ENCODE peak calls at places on chromosomes 1 and 21, in ten cellular contexts. R is GM12878, C is Caco-2, K is cardiac muscle cell, I is lower leg skin, H is right cardiac atrium, O is mesendoderm, J is A549, D is GM06990, B is GM12865. U is an unnamed sample.

GRCh38 chr1:178538192-178538916 is 25.4 kb downstream of the TEX35 start:
- DNase-seq in O (no peak), H (no peak), I (no peak), R (no peak), B (no peak), K (no peak), C (no peak), J (peak), D (no peak), U (peak)

GRCh38 chr1:12152106-12152891 is 14.5 kb upstream of the TNFRSF1B start:
- DNase-seq in K (no peak), B (peak), R (peak), H (no peak), J (no peak), D (peak), C (no peak), O (no peak), I (no peak), U (no peak)

GRCh38 chr1:201248721-201249559 is 34.4 kb upstream of the PKP1 start:
- DNase-seq in D (no peak), I (no peak), B (no peak), K (no peak), J (no peak), O (no peak), C (no peak), H (no peak), R (no peak), U (no peak)

GRCh38 chr1:43836267-43836951 is 97.2 kb upstream of the ARTN start:
- DNase-seq in H (peak), K (peak), D (peak), B (peak), C (no peak), J (no peak), I (no peak), O (no peak), R (peak), U (peak)

GRCh38 chr1:58768971-58769808 is 14.7 kb downstream of the JUN start:
- DNase-seq in J (peak), K (peak), O (peak), C (peak), B (peak), I (peak), R (no peak), D (no peak), H (peak), U (peak)

GRCh38 chr1:149845416-149845815 is 54.0 kb upstream of the BOLA1 start:
- DNase-seq in R (no peak), O (peak), J (no peak), I (peak), D (no peak), B (peak), H (no peak), C (peak), K (peak), U (no peak)

GRCh38 chr1:229059671-229060079 is 211.2 kb upstream of the RAB4A start:
- DNase-seq in H (peak), O (no peak), D (no peak), I (no peak), B (no peak), C (no peak), K (no peak), J (no peak), R (no peak), U (peak)

GRCh38 chr1:30572192-30572591 is 151.2 kb downstream of the MATN1 start:
- DNase-seq in K (no peak), J (no peak), R (no peak), O (no peak), H (no peak), C (no peak), I (no peak), B (no peak), D (no peak), U (no peak)

GRCh38 chr21:20943476-20944085 is 54.6 kb upstream of the NCAM2 start:
- DNase-seq in D (no peak), B (no peak), O (no peak), R (no peak), C (no peak), I (no peak), K (no peak), J (no peak), H (no peak), U (no peak)

GRCh38 chr1:192489748-192490147 is 85.8 kb upstream of the RGS1 start:
- DNase-seq in B (peak), D (no peak), H (peak), K (peak), I (peak), C (no peak), J (peak), R (no peak), O (peak), U (peak)

GRCh38 chr1:221419513-221420088 is 322.3 kb downstream of the DUSP10 start:
- DNase-seq in K (no peak), C (no peak), J (no peak), B (no peak), O (no peak), I (peak), R (no peak), D (no peak), H (no peak), U (peak)

GRCh38 chr1:12422488-12422887 is 192.7 kb downstream of the VPS13D start:
- DNase-seq in R (no peak), D (no peak), K (no peak), O (peak), I (no peak), H (no peak), C (no peak), J (no peak), B (no peak), U (no peak)

GRCh38 chr1:149936992-149937705 is 470 bp upstream of the MTMR11 start:
- DNase-seq in C (peak), K (no peak), D (no peak), I (no peak), R (no peak), H (no peak), J (peak), B (peak), O (peak), U (peak)

GRCh38 chr1:13703558-13704485 is 3.8 kb downstream of the PRDM2 start:
- DNase-seq in K (no peak), I (no peak), D (no peak), B (no peak), H (no peak), R (no peak), J (no peak), C (no peak), O (no peak), U (no peak)

GRCh38 chr1:13700521-13701273 is 709 bp downstream of the PRDM2 start:
- DNase-seq in O (peak), I (no peak), J (peak), B (peak), R (no peak), K (no peak), D (peak), C (peak), H (peak), U (peak)

GRCh38 chr1:13701274-13701650 is 1.3 kb downstream of the PRDM2 start:
- DNase-seq in R (no peak), H (no peak), O (no peak), I (no peak), J (no peak), D (peak), K (no peak), C (no peak), B (peak), U (peak)

GRCh38 chr1:13702425-13703127 is 2.6 kb downstream of the PRDM2 start:
- DNase-seq in O (no peak), I (no peak), D (peak), C (no peak), B (peak), R (peak), J (no peak), H (no peak), K (no peak), U (no peak)

GRCh38 chr1:13703128-13703513 is 3.1 kb downstream of the PRDM2 start:
- DNase-seq in D (no peak), C (no peak), J (no peak), B (no peak), H (no peak), I (no peak), O (no peak), R (no peak), K (no peak), U (no peak)
- H3K4me3 ChIP-seq in D (peak), C (no peak), J (no peak), B (peak), H (no peak), I (no peak), O (no peak), R (peak), K (no peak), U (no peak)

DNA sequence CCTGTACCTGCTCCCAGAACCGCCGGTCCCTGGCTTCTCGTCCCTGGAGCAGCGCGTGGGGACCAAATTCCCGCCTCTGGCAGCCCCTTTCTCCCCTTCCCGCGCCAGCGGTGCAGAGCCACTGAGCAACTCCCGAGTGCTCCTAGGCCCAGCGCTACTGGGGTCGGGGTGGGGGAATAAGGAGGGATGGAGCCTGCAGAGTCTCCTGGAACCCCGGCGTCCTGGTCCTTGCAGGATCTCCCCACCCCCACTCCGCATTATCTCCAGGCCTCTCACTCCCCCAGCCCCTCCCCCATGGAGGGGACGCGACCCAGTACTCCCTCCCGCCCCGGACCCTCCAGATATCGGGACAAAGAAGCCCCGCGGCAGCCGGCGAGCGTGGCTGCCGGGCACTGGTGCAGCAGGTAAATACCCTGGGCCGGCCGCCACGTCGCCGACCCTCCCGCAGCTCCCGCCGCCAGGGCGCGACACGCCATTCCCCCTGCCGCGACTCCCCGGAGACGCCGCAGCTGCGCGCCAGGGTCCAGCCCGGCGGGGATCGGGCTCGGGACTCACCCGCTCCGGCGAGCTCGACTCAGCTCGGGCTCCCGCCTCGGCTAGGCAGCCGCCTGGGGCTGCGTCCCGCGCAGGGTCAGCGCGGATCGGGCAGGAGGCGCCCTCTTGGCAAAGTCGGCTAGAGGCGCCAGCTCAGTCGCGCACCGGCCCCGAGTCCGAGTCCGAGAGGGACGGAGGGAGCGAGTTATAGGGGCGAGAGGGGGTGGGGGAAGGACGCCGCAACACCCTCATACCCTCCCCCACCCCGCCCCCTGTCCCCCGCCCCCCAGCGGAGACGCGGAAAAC is 1.2 kb downstream of the SYT6 start:
- DNase-seq in K (peak), R (no peak), I (no peak), H (peak), O (peak), C (peak), D (no peak), J (peak), B (no peak), U (peak)
- H3K4me3 ChIP-seq in K (peak), R (no peak), I (no peak), H (peak), O (peak), C (peak), D (no peak), J (peak), B (no peak), U (no peak)

GRCh38 chr1:160207118-160207650 is 2.0 kb downstream of the PEA15 start:
- DNase-seq in B (no peak), J (no peak), O (no peak), D (no peak), H (no peak), C (no peak), K (no peak), I (no peak), R (no peak), U (no peak)
- H3K4me3 ChIP-seq in B (no peak), J (no peak), O (no peak), D (peak), H (no peak), C (no peak), K (no peak), I (no peak), R (peak), U (peak)

GRCh38 chr1:243845888-243846287 is 4.2 kb downstream of the AKT3 start:
- DNase-seq in J (no peak), I (no peak), C (no peak), H (no peak), R (no peak), D (no peak), K (no peak), B (no peak), O (no peak), U (no peak)

GRCh38 chr1:243842978-243843490 is 7.0 kb downstream of the AKT3 start:
- DNase-seq in K (no peak), D (no peak), H (no peak), J (peak), B (no peak), C (no peak), O (peak), I (peak), R (no peak), U (peak)

GRCh38 chr1:243844186-243844585 is 5.9 kb downstream of the AKT3 start:
- DNase-seq in D (no peak), J (no peak), H (no peak), I (no peak), R (no peak), C (no peak), O (no peak), B (no peak), K (no peak), U (no peak)

GRCh38 chr1:243841507-243841906 is 8.5 kb downstream of the AKT3 start:
- DNase-seq in D (no peak), B (no peak), R (no peak), C (no peak), J (no peak), O (no peak), H (no peak), I (no peak), K (no peak), U (peak)

DNA sequence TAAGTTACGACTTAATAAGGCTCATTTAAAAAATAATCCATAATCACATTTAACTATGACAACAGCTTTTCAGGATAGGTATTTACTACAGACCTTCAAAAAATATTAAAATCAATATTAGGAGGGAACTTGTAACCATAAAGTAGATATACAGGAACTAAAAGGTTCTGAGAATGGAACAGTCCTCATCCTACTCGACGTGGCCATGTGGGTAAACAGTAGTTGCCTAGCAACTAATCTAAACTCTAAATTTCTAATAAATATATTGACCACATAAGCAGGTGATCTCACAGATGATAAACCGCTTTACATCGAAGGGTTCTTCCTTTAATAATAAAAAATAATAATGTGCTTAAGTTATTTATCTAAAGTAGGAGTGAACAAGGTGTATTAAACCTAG is 7.9 kb downstream of the AKT3 start:
- DNase-seq in J (no peak), I (no peak), O (no peak), C (no peak), D (no peak), K (no peak), R (no peak), B (no peak), H (no peak), U (no peak)
- H3K4me3 ChIP-seq in J (no peak), I (no peak), O (no peak), C (no peak), D (no peak), K (no peak), R (no peak), B (no peak), H (no peak), U (no peak)

DNA sequence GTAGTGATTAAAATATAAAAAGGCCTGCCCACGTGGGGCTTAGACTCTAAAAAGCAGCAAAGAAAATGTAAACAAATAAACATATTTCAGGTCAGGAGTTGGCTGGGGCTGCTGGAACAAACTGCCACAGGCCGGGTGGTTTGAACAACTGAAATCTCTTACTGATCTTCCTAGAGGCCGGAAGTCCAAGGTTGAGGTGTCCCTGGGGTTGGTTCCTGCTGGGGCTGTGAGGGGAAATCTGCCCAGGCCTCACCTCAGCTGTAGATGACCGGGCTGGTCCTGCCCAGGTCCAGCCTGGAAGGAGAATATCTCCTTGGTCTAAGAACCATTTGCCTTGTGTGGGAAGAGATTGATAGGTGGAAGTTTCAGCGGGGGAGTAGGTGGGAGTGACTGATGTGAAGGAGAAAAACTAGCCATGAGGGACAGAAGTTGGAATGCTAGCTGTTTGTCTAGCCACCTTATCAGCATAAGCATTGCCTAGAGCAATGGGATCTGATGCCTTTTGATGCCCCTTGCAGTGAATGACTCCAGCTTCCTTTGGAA is 221.1 kb downstream of the DYRK1A start:
- DNase-seq in O (peak), K (no peak), B (no peak), D (no peak), R (no peak), I (no peak), J (no peak), H (no peak), C (peak), U (no peak)
- H3K4me3 ChIP-seq in O (no peak), K (no peak), B (no peak), D (no peak), R (no peak), I (no peak), J (no peak), H (no peak), C (no peak), U (no peak)

GRCh38 chr1:5937373-5937857 is 54.8 kb downstream of the NPHP4 start:
- DNase-seq in K (no peak), J (no peak), B (no peak), R (no peak), C (no peak), H (peak), D (no peak), I (no peak), O (no peak), U (no peak)

GRCh38 chr1:5934058-5934884 is 58.0 kb downstream of the NPHP4 start:
- DNase-seq in R (no peak), O (no peak), H (no peak), J (no peak), B (no peak), D (no peak), C (no peak), K (no peak), I (no peak), U (no peak)

GRCh38 chr1:5938068-5938740 is 54.0 kb downstream of the NPHP4 start:
- DNase-seq in R (no peak), B (no peak), H (peak), D (no peak), O (no peak), K (no peak), I (no peak), C (no peak), J (no peak), U (peak)

GRCh38 chr1:5936621-5937372 is 55.4 kb downstream of the NPHP4 start:
- DNase-seq in R (no peak), I (no peak), C (no peak), H (peak), K (no peak), D (no peak), O (no peak), B (no peak), J (no peak), U (no peak)

GRCh38 chr1:5936126-5936525 is 56.1 kb downstream of the NPHP4 start:
- DNase-seq in B (no peak), O (no peak), R (no peak), K (no peak), I (no peak), H (no peak), J (no peak), D (no peak), C (no peak), U (no peak)
- H3K4me3 ChIP-seq in B (no peak), O (no peak), R (no peak), K (no peak), I (no peak), H (no peak), J (no peak), D (no peak), C (no peak), U (no peak)

GRCh38 chr1:111542187-111542586 is 38.8 kb upstream of the ADORA3 start:
- DNase-seq in D (no peak), O (peak), J (no peak), I (no peak), H (no peak), C (peak), B (no peak), R (no peak), K (no peak), U (no peak)
- H3K4me3 ChIP-seq in D (no peak), O (no peak), J (no peak), I (no peak), H (no peak), C (peak), B (no peak), R (no peak), K (no peak), U (no peak)

U was measured in astrocyte of the spinal cord.